ENCODE peak calls at places on chromosomes 4 and X, in six cellular contexts. P is stimulated activated CD8-positive, alpha-beta memory T cell treated with anti-CD3 and anti-CD28 coated beads, Interleukin-15, amount 100 ng/mL, for 48 hours; L is stimulated activated naive CD4-positive, alpha-beta T cell; R is fibroblast of lung; C is osteocyte; M is germinal center. T is an unnamed sample.

GRCh38 chrX:133448512-133449076 is 33.3 kb upstream of the GPC4 start:
- DNase-seq in P (no peak), L (no peak), R (no peak), C (no peak), M (no peak), T (no peak)

GRCh38 chr4:89119166-89119565 is 7.8 kb downstream of the TIGD2 start:
- DNase-seq in P (no peak), L (no peak), R (peak), C (no peak), M (no peak), T (no peak)

GRCh38 chr4:87077834-87078585 is 142.4 kb downstream of the KLHL8 start:
- DNase-seq in P (no peak), L (no peak), R (no peak), C (no peak), M (no peak), T (no peak)

GRCh38 chrX:110803506-110803905 is 7.9 kb upstream of the CHRDL1 start:
- DNase-seq in P (no peak), L (no peak), R (no peak), C (no peak), M (no peak), T (no peak)

GRCh38 chr4:7769936-7770674 is 169.6 kb downstream of the AFAP1 start:
- DNase-seq in P (no peak), L (no peak), R (peak), C (no peak), M (no peak), T (no peak)

GRCh38 chrX:19647731-19648588 is 132.7 kb upstream of the MAP3K15 start:
- DNase-seq in P (no peak), L (no peak), R (no peak), C (no peak), M (no peak), T (peak)

GRCh38 chr4:37594095-37594494 is 92.1 kb downstream of the RELL1 start:
- DNase-seq in P (no peak), L (no peak), R (no peak), C (no peak), M (no peak), T (no peak)

GRCh38 chr4:140300271-140300970 is 73.0 kb upstream of the SCOC start:
- DNase-seq in P (no peak), L (no peak), R (peak), C (no peak), M (no peak), T (peak)

GRCh38 chrX:20252392-20253231 is 14.1 kb downstream of the RPS6KA3 start:
- DNase-seq in P (peak), L (peak), R (peak), C (no peak), M (peak), T (peak)

GRCh38 chrX:106912864-106913263 is 7.3 kb upstream of the CLDN2 start:
- DNase-seq in P (no peak), L (no peak), R (peak), C (no peak), M (no peak), T (no peak)

GRCh38 chrX:72396117-72396516 is 90.4 kb upstream of the CITED1 start:
- DNase-seq in P (no peak), L (no peak), R (no peak), C (no peak), M (no peak), T (no peak)

GRCh38 chrX:147476008-147476407 is 435.7 kb upstream of the FMR1 start:
- DNase-seq in P (no peak), L (no peak), R (no peak), C (no peak), M (no peak), T (no peak)

GRCh38 chrX:56281789-56282188 is 49.6 kb downstream of the KLF8 start:
- DNase-seq in P (no peak), L (no peak), R (peak), C (no peak), M (no peak), T (no peak)

GRCh38 chr4:25144870-25145481 is 15.3 kb downstream of the SEPSECS start:
- DNase-seq in P (no peak), L (no peak), R (peak), C (no peak), M (peak), T (peak)

GRCh38 chrX:39238017-39238416 is 436.8 kb downstream of the MID1IP1 start:
- DNase-seq in P (no peak), L (no peak), R (no peak), C (no peak), M (no peak), T (no peak)

GRCh38 chr4:67575232-67575888 is 16.8 kb downstream of the STAP1 start:
- DNase-seq in P (no peak), L (no peak), R (no peak), C (no peak), M (peak), T (no peak)

GRCh38 chr4:163568835-163569234 is 74.3 kb downstream of the TMA16 start:
- DNase-seq in P (no peak), L (no peak), R (no peak), C (no peak), M (peak), T (no peak)